ENCODE peak calls at places on chromosome 16, in five cellular contexts. One of them, this sample, is unnamed.

GRCh38 chr16:3444032-3444388 is 530 bp downstream of the NAA60 start:
- DNase-seq in NCI-H1930: no peak
- DNase-seq in PC-3: no peak
- DNase-seq in nucleus accumbens: no peak
- DNase-seq in endodermal cell: peak
- DNase-seq in this sample: no peak

GRCh38 chr16:60811051-60811608 is 1225.1 kb downstream of the CDH8 start:
- DNase-seq in endodermal cell: no peak
- DNase-seq in nucleus accumbens: no peak
- DNase-seq in PC-3: no peak
- DNase-seq in NCI-H1930: no peak
- DNase-seq in this sample: no peak

GRCh38 chr16:2512920-2513404 is 790 bp upstream of the ATP6V0C start:
- DNase-seq in endodermal cell: peak
- DNase-seq in PC-3: no peak
- DNase-seq in nucleus accumbens: no peak
- DNase-seq in NCI-H1930: peak
- DNase-seq in this sample: no peak

GRCh38 chr16:641326-642188 is at the start of gene MCRIP2:
- DNase-seq in PC-3: peak
- DNase-seq in nucleus accumbens: peak
- DNase-seq in NCI-H1930: peak
- DNase-seq in endodermal cell: peak
- DNase-seq in this sample: peak

GRCh38 chr16:49003022-49003421 is 278.6 kb downstream of the CBLN1 start:
- DNase-seq in nucleus accumbens: no peak
- DNase-seq in NCI-H1930: no peak
- DNase-seq in endodermal cell: no peak
- DNase-seq in PC-3: no peak
- DNase-seq in this sample: no peak

GRCh38 chr16:29154676-29155121 is 169.8 kb downstream of the LAT start:
- DNase-seq in PC-3: no peak
- DNase-seq in endodermal cell: no peak
- DNase-seq in nucleus accumbens: no peak
- DNase-seq in NCI-H1930: no peak
- DNase-seq in this sample: no peak

GRCh38 chr16:23679986-23680336 is 1.3 kb downstream of the PLK1 start:
- DNase-seq in PC-3: no peak
- DNase-seq in nucleus accumbens: no peak
- DNase-seq in endodermal cell: peak
- DNase-seq in NCI-H1930: no peak
- DNase-seq in this sample: no peak

GRCh38 chr16:73432794-73433455 is 385.0 kb upstream of the ZFHX3 start:
- DNase-seq in nucleus accumbens: no peak
- DNase-seq in NCI-H1930: no peak
- DNase-seq in endodermal cell: no peak
- DNase-seq in PC-3: no peak
- DNase-seq in this sample: no peak

GRCh38 chr16:74931445-74931844 is 53.5 kb downstream of the WDR59 start:
- DNase-seq in endodermal cell: no peak
- DNase-seq in PC-3: no peak
- DNase-seq in nucleus accumbens: no peak
- DNase-seq in NCI-H1930: no peak
- DNase-seq in this sample: no peak

GRCh38 chr16:27208809-27209208 is 5.5 kb downstream of the KDM8 start:
- DNase-seq in nucleus accumbens: no peak
- DNase-seq in NCI-H1930: no peak
- DNase-seq in PC-3: no peak
- DNase-seq in endodermal cell: no peak
- DNase-seq in this sample: no peak

GRCh38 chr16:1770328-1771071 is 843 bp downstream of the NME3 start:
- DNase-seq in PC-3: peak
- DNase-seq in nucleus accumbens: peak
- DNase-seq in endodermal cell: peak
- DNase-seq in NCI-H1930: no peak
- DNase-seq in this sample: peak

GRCh38 chr16:46896314-46896968 is 12.3 kb downstream of the GPT2 start:
- DNase-seq in nucleus accumbens: no peak
- DNase-seq in NCI-H1930: no peak
- DNase-seq in PC-3: no peak
- DNase-seq in endodermal cell: no peak
- DNase-seq in this sample: no peak

GRCh38 chr16:10362077-10362863 is 23.6 kb upstream of the ATF7IP2 start:
- DNase-seq in PC-3: no peak
- DNase-seq in endodermal cell: no peak
- DNase-seq in NCI-H1930: no peak
- DNase-seq in nucleus accumbens: no peak
- DNase-seq in this sample: no peak

GRCh38 chr16:48194828-48195566 is 39.2 kb upstream of the ABCC12 start:
- DNase-seq in NCI-H1930: no peak
- DNase-seq in PC-3: peak
- DNase-seq in endodermal cell: no peak
- DNase-seq in nucleus accumbens: no peak
- DNase-seq in this sample: no peak

GRCh38 chr16:62872339-62872738 is 836.1 kb upstream of the CDH8 start:
- DNase-seq in NCI-H1930: no peak
- DNase-seq in nucleus accumbens: no peak
- DNase-seq in PC-3: no peak
- DNase-seq in endodermal cell: no peak
- DNase-seq in this sample: no peak

GRCh38 chr16:70703835-70704381 is 18.1 kb upstream of the MTSS2 start:
- DNase-seq in nucleus accumbens: no peak
- DNase-seq in PC-3: no peak
- DNase-seq in NCI-H1930: no peak
- DNase-seq in endodermal cell: no peak
- DNase-seq in this sample: no peak

GRCh38 chr16:733382-734207 is 6.7 kb downstream of the HAGHL start:
- DNase-seq in PC-3: no peak
- DNase-seq in NCI-H1930: peak
- DNase-seq in nucleus accumbens: no peak
- DNase-seq in endodermal cell: peak
- DNase-seq in this sample: no peak

GRCh38 chr16:54936086-54936978 is 5.7 kb downstream of the IRX5 start:
- DNase-seq in endodermal cell: peak
- DNase-seq in PC-3: peak
- DNase-seq in nucleus accumbens: no peak
- DNase-seq in NCI-H1930: no peak
- DNase-seq in this sample: peak

GRCh38 chr16:87392823-87393679 is 915 bp downstream of the MAP1LC3B start:
- DNase-seq in PC-3: peak
- DNase-seq in endodermal cell: peak
- DNase-seq in NCI-H1930: no peak
- DNase-seq in nucleus accumbens: no peak
- DNase-seq in this sample: peak

GRCh38 chr16:50555269-50555875 is 7.2 kb downstream of the NKD1 start:
- DNase-seq in NCI-H1930: no peak
- DNase-seq in nucleus accumbens: no peak
- DNase-seq in PC-3: no peak
- DNase-seq in endodermal cell: no peak
- DNase-seq in this sample: no peak

GRCh38 chr16:11639925-11640899 is 28.0 kb upstream of the SNN start:
- DNase-seq in PC-3: peak
- DNase-seq in endodermal cell: peak
- DNase-seq in nucleus accumbens: no peak
- DNase-seq in NCI-H1930: no peak
- DNase-seq in this sample: peak

GRCh38 chr16:88468289-88469129 is 15.4 kb downstream of the ZFPM1 start:
- DNase-seq in NCI-H1930: no peak
- DNase-seq in endodermal cell: peak
- DNase-seq in nucleus accumbens: no peak
- DNase-seq in PC-3: peak
- DNase-seq in this sample: no peak

GRCh38 chr16:15598648-15599190 is 44.2 kb downstream of the MARF1 start:
- DNase-seq in NCI-H1930: no peak
- DNase-seq in PC-3: no peak
- DNase-seq in endodermal cell: no peak
- DNase-seq in nucleus accumbens: no peak
- DNase-seq in this sample: no peak

GRCh38 chr16:28110479-28110878 is 47.0 kb upstream of the GSG1L start:
- DNase-seq in PC-3: no peak
- DNase-seq in nucleus accumbens: no peak
- DNase-seq in NCI-H1930: no peak
- DNase-seq in endodermal cell: no peak
- DNase-seq in this sample: peak

GRCh38 chr16:8848939-8849391 is 19.8 kb downstream of the CARHSP1 start:
- DNase-seq in nucleus accumbens: no peak
- DNase-seq in PC-3: peak
- DNase-seq in endodermal cell: no peak
- DNase-seq in NCI-H1930: no peak
- DNase-seq in this sample: no peak

GRCh38 chr16:76428858-76429257 is 151.7 kb downstream of the CNTNAP4 start:
- DNase-seq in PC-3: peak
- DNase-seq in NCI-H1930: no peak
- DNase-seq in endodermal cell: no peak
- DNase-seq in nucleus accumbens: no peak
- DNase-seq in this sample: no peak

GRCh38 chr16:72749091-72749490 is 298.8 kb downstream of the ZFHX3 start:
- DNase-seq in NCI-H1930: no peak
- DNase-seq in PC-3: no peak
- DNase-seq in endodermal cell: no peak
- DNase-seq in nucleus accumbens: no peak
- DNase-seq in this sample: no peak

GRCh38 chr16:46743232-46743719 is 4.9 kb downstream of the MYLK3 start:
- DNase-seq in PC-3: no peak
- DNase-seq in endodermal cell: peak
- DNase-seq in nucleus accumbens: no peak
- DNase-seq in NCI-H1930: no peak
- DNase-seq in this sample: peak

GRCh38 chr16:85105475-85105874 is 6.8 kb downstream of the CIBAR2 start:
- DNase-seq in nucleus accumbens: no peak
- DNase-seq in PC-3: no peak
- DNase-seq in NCI-H1930: no peak
- DNase-seq in endodermal cell: no peak
- DNase-seq in this sample: no peak

GRCh38 chr16:85555549-85556455 is 57.3 kb upstream of the GSE1 start:
- DNase-seq in NCI-H1930: peak
- DNase-seq in nucleus accumbens: no peak
- DNase-seq in PC-3: no peak
- DNase-seq in endodermal cell: peak
- DNase-seq in this sample: no peak

GRCh38 chr16:72995151-72995881 is 52.6 kb downstream of the ZFHX3 start:
- DNase-seq in endodermal cell: peak
- DNase-seq in nucleus accumbens: no peak
- DNase-seq in PC-3: no peak
- DNase-seq in NCI-H1930: no peak
- DNase-seq in this sample: no peak

GRCh38 chr16:85955566-85955965 is 56.6 kb downstream of the IRF8 start:
- DNase-seq in nucleus accumbens: no peak
- DNase-seq in NCI-H1930: no peak
- DNase-seq in endodermal cell: no peak
- DNase-seq in PC-3: no peak
- DNase-seq in this sample: no peak

GRCh38 chr16:50152386-50152806 is 710 bp upstream of the TENT4B start:
- DNase-seq in endodermal cell: peak
- DNase-seq in PC-3: peak
- DNase-seq in NCI-H1930: peak
- DNase-seq in nucleus accumbens: peak
- DNase-seq in this sample: peak

This sample was measured in pons.